ENCODE peak calls at places on chromosomes 4 and X, in eight cellular contexts. N is NCI-H748 treated with DMSO at 0.1 percent for 48 hours; R is CD8-positive, alpha-beta memory T cell; B is natural killer cell treated with Interleukin-12 subunit alpha and Interleukin-12 subunit beta and Interleukin-15 and Interleukin-18, amount 100 ng/mL, for 72 hours; E is kidney glomerular epithelial cell; L is naive thymus-derived CD4-positive, alpha-beta T cell; J is SW480; X is DMS153. G is an unnamed sample.

GRCh38 chr4:157999723-158000122 is 173.1 kb downstream of the GASK1B start:
- DNase-seq in N (no peak), J (no peak), X (no peak), R (no peak), L (no peak), E (no peak), B (no peak), G (no peak)

GRCh38 chr4:107120661-107121060 is 84.5 kb upstream of the DKK2 start:
- DNase-seq in B (no peak), L (no peak), J (no peak), N (no peak), X (no peak), E (no peak), R (no peak), G (no peak)

GRCh38 chr4:6005175-6005574 is 13.1 kb downstream of the C4orf50 start:
- DNase-seq in E (no peak), L (no peak), R (no peak), B (no peak), X (no peak), N (no peak), J (no peak), G (no peak)

GRCh38 chrX:17613979-17614572 is 123.2 kb upstream of the SCML1 start:
- DNase-seq in E (no peak), J (peak; percentile 67), L (no peak), B (no peak), X (no peak), R (no peak), N (peak; percentile 27), G (peak; percentile 66)

GRCh38 chr4:80878218-80878617 is 152.3 kb upstream of the BMP3 start:
- DNase-seq in N (no peak), B (no peak), L (no peak), X (no peak), J (no peak), E (no peak), R (no peak), G (no peak)

GRCh38 chrX:131762802-131763234 is 218.9 kb downstream of the OR13H1 start:
- DNase-seq in R (no peak), E (no peak), J (no peak), B (no peak), X (no peak), L (no peak), N (no peak), G (no peak)

GRCh38 chr4:104941661-104942062 is 205.0 kb upstream of the TET2 start:
- DNase-seq in E (peak; percentile 39), J (no peak), R (no peak), X (no peak), L (no peak), B (no peak), N (no peak), G (no peak)

GRCh38 chrX:29299689-29300088 is 712.4 kb downstream of the IL1RAPL1 start:
- DNase-seq in L (no peak), B (no peak), X (no peak), N (peak; percentile 87), R (no peak), J (peak; percentile 28), E (no peak), G (peak; percentile 2)

GRCh38 chr4:71184195-71184781 is 154.5 kb upstream of the SLC4A4 start:
- DNase-seq in X (no peak), J (peak; percentile 49), N (peak; percentile 16), L (no peak), R (peak; percentile 53), B (peak; percentile 71), E (peak; percentile 74), G (peak; percentile 26)

GRCh38 chr4:148443550-148444295 is 1.5 kb upstream of the NR3C2 start:
- DNase-seq in X (no peak), R (peak; percentile 60), E (no peak), J (no peak), B (no peak), N (no peak), L (peak; percentile 36), G (peak; percentile 24)

GRCh38 chr4:126466848-126467247 is 1152.1 kb downstream of the FAT4 start:
- DNase-seq in N (no peak), X (no peak), J (no peak), R (no peak), B (no peak), L (no peak), E (no peak), G (no peak)

GRCh38 chr4:140012688-140013087 is 141.3 kb downstream of the MAML3 start:
- DNase-seq in N (peak; percentile 83), J (peak; percentile 80), L (peak; percentile 29), X (peak; percentile 96), R (peak; percentile 49), E (peak; percentile 79), B (no peak), G (peak; percentile 71)